ENCODE peak calls at places on chromosomes 5 and 9, in six cellular contexts. One of them, this sample, is unnamed.

GRCh38 chr9:108704156-108704852 is 151.5 kb downstream of the ACTL7B start:
- DNase-seq in A673: no peak
- DNase-seq in A549: no peak
- DNase-seq in psoas muscle: no peak
- DNase-seq in osteocyte: no peak
- DNase-seq in dorsolateral prefrontal cortex: no peak
- DNase-seq in this sample: no peak

GRCh38 chr5:16074358-16074757 is 105.2 kb downstream of the MARCHF11 start:
- DNase-seq in A673: no peak
- DNase-seq in A549: no peak
- DNase-seq in psoas muscle: no peak
- DNase-seq in osteocyte: no peak
- DNase-seq in dorsolateral prefrontal cortex: no peak
- DNase-seq in this sample: no peak

GRCh38 chr9:116656535-116656934 is 30.6 kb upstream of the TRIM32 start:
- DNase-seq in A673: no peak
- DNase-seq in A549: no peak
- DNase-seq in psoas muscle: no peak
- DNase-seq in osteocyte: no peak
- DNase-seq in dorsolateral prefrontal cortex: no peak
- DNase-seq in this sample: no peak

GRCh38 chr5:176508603-176509002 is 28.6 kb downstream of the RNF44 start:
- DNase-seq in A673: no peak
- DNase-seq in A549: no peak
- DNase-seq in psoas muscle: no peak
- DNase-seq in osteocyte: no peak
- DNase-seq in dorsolateral prefrontal cortex: no peak
- DNase-seq in this sample: no peak

GRCh38 chr9:5633243-5633642 is 4.3 kb downstream of the RIC1 start:
- DNase-seq in A673: peak; percentile 14
- DNase-seq in A549: peak; percentile 67
- DNase-seq in psoas muscle: no peak
- DNase-seq in osteocyte: no peak
- DNase-seq in dorsolateral prefrontal cortex: no peak
- DNase-seq in this sample: no peak

GRCh38 chr5:2024986-2025721 is 142.4 kb upstream of the IRX4 start:
- DNase-seq in A673: no peak
- DNase-seq in A549: no peak
- DNase-seq in psoas muscle: no peak
- DNase-seq in osteocyte: no peak
- DNase-seq in dorsolateral prefrontal cortex: no peak
- DNase-seq in this sample: no peak

GRCh38 chr9:133273098-133273497 is 1.9 kb downstream of the ABO start:
- DNase-seq in A673: no peak
- DNase-seq in A549: no peak
- DNase-seq in psoas muscle: no peak
- DNase-seq in osteocyte: peak; percentile 70
- DNase-seq in dorsolateral prefrontal cortex: no peak
- DNase-seq in this sample: no peak

GRCh38 chr5:139149477-139150199 is 48.5 kb downstream of the SIL1 start:
- DNase-seq in A673: no peak
- DNase-seq in A549: no peak
- DNase-seq in psoas muscle: no peak
- DNase-seq in osteocyte: no peak
- DNase-seq in dorsolateral prefrontal cortex: no peak
- DNase-seq in this sample: no peak

GRCh38 chr5:178690208-178690607 is 40.3 kb downstream of the ZNF354A start:
- DNase-seq in A673: no peak
- DNase-seq in A549: no peak
- DNase-seq in psoas muscle: no peak
- DNase-seq in osteocyte: no peak
- DNase-seq in dorsolateral prefrontal cortex: no peak
- DNase-seq in this sample: no peak

GRCh38 chr9:72280913-72281500 is 84.0 kb downstream of the ZFAND5 start:
- DNase-seq in A673: peak; percentile 72
- DNase-seq in A549: peak; percentile 77
- DNase-seq in psoas muscle: peak; percentile 81
- DNase-seq in osteocyte: peak; percentile 86
- DNase-seq in dorsolateral prefrontal cortex: peak; percentile 81
- DNase-seq in this sample: peak; percentile 27

GRCh38 chr9:124411514-124412227 is 3.6 kb downstream of the PSMB7 start:
- DNase-seq in A673: no peak
- DNase-seq in A549: no peak
- DNase-seq in psoas muscle: no peak
- DNase-seq in osteocyte: no peak
- DNase-seq in dorsolateral prefrontal cortex: no peak
- DNase-seq in this sample: no peak

GRCh38 chr5:133233616-133234015 is 181.8 kb downstream of the HSPA4 start:
- DNase-seq in A673: no peak
- DNase-seq in A549: no peak
- DNase-seq in psoas muscle: no peak
- DNase-seq in osteocyte: no peak
- DNase-seq in dorsolateral prefrontal cortex: no peak
- DNase-seq in this sample: no peak

GRCh38 chr5:33892419-33893151 is 795 bp upstream of the ADAMTS12 start:
- DNase-seq in A673: no peak
- DNase-seq in A549: peak; percentile 53
- DNase-seq in psoas muscle: peak; percentile 50
- DNase-seq in osteocyte: no peak
- DNase-seq in dorsolateral prefrontal cortex: no peak
- DNase-seq in this sample: no peak

GRCh38 chr9:37325778-37326177 is 96.7 kb upstream of the GRHPR start:
- DNase-seq in A673: peak; percentile 61
- DNase-seq in A549: no peak
- DNase-seq in psoas muscle: no peak
- DNase-seq in osteocyte: no peak
- DNase-seq in dorsolateral prefrontal cortex: no peak
- DNase-seq in this sample: no peak

GRCh38 chr9:135898634-135899407 is 8.5 kb downstream of the CAMSAP1 start:
- DNase-seq in A673: peak; percentile 69
- DNase-seq in A549: no peak
- DNase-seq in psoas muscle: no peak
- DNase-seq in osteocyte: no peak
- DNase-seq in dorsolateral prefrontal cortex: no peak
- DNase-seq in this sample: no peak

GRCh38 chr5:136308396-136308795 is 56.9 kb downstream of the TRPC7 start:
- DNase-seq in A673: no peak
- DNase-seq in A549: peak; percentile 19
- DNase-seq in psoas muscle: no peak
- DNase-seq in osteocyte: no peak
- DNase-seq in dorsolateral prefrontal cortex: no peak
- DNase-seq in this sample: no peak
- TF ChIP-seq CTCF in A673: no peak
- TF ChIP-seq CTCF in A549: no peak
- TF ChIP-seq CTCF in psoas muscle: no peak
- TF ChIP-seq CTCF in osteocyte: no peak
- TF ChIP-seq CTCF in dorsolateral prefrontal cortex: no peak
- TF ChIP-seq CTCF in this sample: no peak

GRCh38 chr9:92242115-92242778 is 51.2 kb downstream of the IARS1 start:
- DNase-seq in A673: no peak
- DNase-seq in A549: peak; percentile 28
- DNase-seq in psoas muscle: no peak
- DNase-seq in osteocyte: no peak
- DNase-seq in dorsolateral prefrontal cortex: no peak
- DNase-seq in this sample: no peak
- TF ChIP-seq CTCF in A673: peak; percentile 32
- TF ChIP-seq CTCF in A549: peak; percentile 48
- TF ChIP-seq CTCF in psoas muscle: no peak
- TF ChIP-seq CTCF in osteocyte: peak; percentile 76
- TF ChIP-seq CTCF in dorsolateral prefrontal cortex: no peak
- TF ChIP-seq CTCF in this sample: no peak

DNA sequence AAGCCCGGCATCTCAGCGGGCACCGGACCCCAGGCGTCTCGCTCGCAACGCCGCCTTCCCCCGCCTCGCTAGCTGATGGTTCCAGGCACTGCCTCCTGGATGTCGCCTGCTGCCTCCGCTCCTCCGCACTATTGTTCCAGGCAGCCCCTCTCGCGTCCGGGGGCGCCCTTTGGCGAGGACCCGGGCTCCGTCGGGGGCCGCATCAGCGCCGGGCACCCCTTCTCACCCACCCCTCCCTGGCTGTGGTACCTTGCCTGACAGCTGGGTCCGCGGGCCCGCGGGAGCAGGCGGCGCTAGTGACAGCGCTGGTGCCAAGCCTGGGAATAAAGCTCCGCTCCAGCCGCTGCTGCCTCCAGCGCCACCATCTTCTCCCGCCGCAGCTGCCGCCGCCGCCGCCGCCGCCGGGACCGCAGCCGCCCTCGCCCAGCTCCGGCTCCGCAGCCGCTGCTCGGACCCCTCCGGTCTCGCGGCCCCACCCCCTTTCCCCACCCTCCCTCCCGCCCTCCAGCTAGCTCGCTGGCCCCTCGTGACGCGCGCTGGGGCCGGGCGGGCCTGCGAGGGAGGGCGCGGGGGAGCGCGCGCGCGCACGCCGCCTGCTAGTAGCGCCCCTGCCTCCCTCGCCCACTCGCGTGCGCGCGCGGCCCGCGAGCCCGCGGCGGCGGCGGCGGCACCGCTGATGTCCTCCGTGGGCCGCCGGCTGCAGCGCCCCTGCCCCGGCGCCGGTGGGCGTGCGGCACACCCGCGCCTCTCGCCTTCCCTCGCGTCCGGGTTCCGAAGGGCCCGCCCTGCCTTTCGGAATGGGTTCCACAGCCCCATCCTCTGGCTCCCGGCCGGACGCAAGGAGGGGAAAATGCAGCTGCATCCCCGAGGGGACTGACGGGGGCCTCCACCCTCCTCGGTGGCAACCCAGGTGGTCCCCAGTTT is at the start of gene APBA1:
- DNase-seq in A673: peak; percentile 56
- DNase-seq in A549: peak; percentile 23
- DNase-seq in psoas muscle: peak; percentile 77
- DNase-seq in osteocyte: peak; percentile 86
- DNase-seq in dorsolateral prefrontal cortex: peak; percentile 79
- DNase-seq in this sample: peak; percentile 19
- TF ChIP-seq CTCF in A673: peak; percentile 12
- TF ChIP-seq CTCF in A549: no peak
- TF ChIP-seq CTCF in psoas muscle: no peak
- TF ChIP-seq CTCF in osteocyte: peak; percentile 16
- TF ChIP-seq CTCF in dorsolateral prefrontal cortex: no peak
- TF ChIP-seq CTCF in this sample: no peak

GRCh38 chr5:66498791-66499207 is 97.4 kb upstream of the MAST4 start:
- DNase-seq in A673: peak; percentile 2
- DNase-seq in A549: peak; percentile 11
- DNase-seq in psoas muscle: no peak
- DNase-seq in osteocyte: no peak
- DNase-seq in dorsolateral prefrontal cortex: no peak
- DNase-seq in this sample: no peak
- TF ChIP-seq CTCF in A673: peak; percentile 27
- TF ChIP-seq CTCF in A549: no peak
- TF ChIP-seq CTCF in psoas muscle: no peak
- TF ChIP-seq CTCF in osteocyte: peak; percentile 17
- TF ChIP-seq CTCF in dorsolateral prefrontal cortex: no peak
- TF ChIP-seq CTCF in this sample: no peak

GRCh38 chr5:75325242-75325641 is 11.8 kb upstream of the HMGCR start:
- DNase-seq in A673: no peak
- DNase-seq in A549: no peak
- DNase-seq in psoas muscle: no peak
- DNase-seq in osteocyte: no peak
- DNase-seq in dorsolateral prefrontal cortex: no peak
- DNase-seq in this sample: no peak
- TF ChIP-seq CTCF in A673: no peak
- TF ChIP-seq CTCF in A549: no peak
- TF ChIP-seq CTCF in psoas muscle: no peak
- TF ChIP-seq CTCF in osteocyte: no peak
- TF ChIP-seq CTCF in dorsolateral prefrontal cortex: no peak
- TF ChIP-seq CTCF in this sample: no peak

DNA sequence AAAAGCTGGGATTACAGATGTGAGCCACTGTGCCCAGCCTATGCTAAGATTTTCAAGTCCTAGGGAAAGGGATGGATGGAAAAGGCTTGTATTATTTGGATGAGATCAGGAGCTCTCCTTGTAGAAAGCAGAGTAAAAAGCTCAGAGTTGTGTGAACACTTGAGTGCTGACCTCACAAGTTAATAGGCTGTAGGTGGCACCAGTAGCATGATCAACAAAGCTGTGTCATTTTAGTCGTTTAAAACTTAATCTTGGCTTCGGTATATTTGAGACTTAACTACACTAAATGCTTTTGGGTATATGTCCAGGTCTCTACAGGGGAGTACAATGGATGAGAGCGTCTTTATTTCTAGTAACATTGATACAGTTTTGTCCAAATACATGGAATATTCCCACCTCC is 264.2 kb downstream of the TMEM38B start:
- DNase-seq in A673: no peak
- DNase-seq in A549: no peak
- DNase-seq in psoas muscle: no peak
- DNase-seq in osteocyte: no peak
- DNase-seq in dorsolateral prefrontal cortex: no peak
- DNase-seq in this sample: no peak
- TF ChIP-seq CTCF in A673: no peak
- TF ChIP-seq CTCF in A549: no peak
- TF ChIP-seq CTCF in psoas muscle: no peak
- TF ChIP-seq CTCF in osteocyte: no peak
- TF ChIP-seq CTCF in dorsolateral prefrontal cortex: no peak
- TF ChIP-seq CTCF in this sample: no peak

GRCh38 chr9:78003730-78004129 is 27.9 kb downstream of the GNAQ start:
- DNase-seq in A673: no peak
- DNase-seq in A549: no peak
- DNase-seq in psoas muscle: no peak
- DNase-seq in osteocyte: no peak
- DNase-seq in dorsolateral prefrontal cortex: no peak
- DNase-seq in this sample: no peak

GRCh38 chr9:78005231-78006002 is 26.2 kb downstream of the GNAQ start:
- DNase-seq in A673: no peak
- DNase-seq in A549: no peak
- DNase-seq in psoas muscle: no peak
- DNase-seq in osteocyte: no peak
- DNase-seq in dorsolateral prefrontal cortex: no peak
- DNase-seq in this sample: no peak

GRCh38 chr9:78001946-78002731 is 29.5 kb downstream of the GNAQ start:
- DNase-seq in A673: no peak
- DNase-seq in A549: no peak
- DNase-seq in psoas muscle: no peak
- DNase-seq in osteocyte: no peak
- DNase-seq in dorsolateral prefrontal cortex: no peak
- DNase-seq in this sample: no peak

GRCh38 chr9:78006734-78007133 is 24.9 kb downstream of the GNAQ start:
- DNase-seq in A673: no peak
- DNase-seq in A549: no peak
- DNase-seq in psoas muscle: no peak
- DNase-seq in osteocyte: no peak
- DNase-seq in dorsolateral prefrontal cortex: no peak
- DNase-seq in this sample: no peak

GRCh38 chr9:78004478-78005229 is 27.0 kb downstream of the GNAQ start:
- DNase-seq in A673: no peak
- DNase-seq in A549: peak; percentile 61
- DNase-seq in psoas muscle: no peak
- DNase-seq in osteocyte: no peak
- DNase-seq in dorsolateral prefrontal cortex: no peak
- DNase-seq in this sample: no peak
- TF ChIP-seq CTCF in A673: peak; percentile 58
- TF ChIP-seq CTCF in A549: peak; percentile 46
- TF ChIP-seq CTCF in psoas muscle: peak; percentile 17
- TF ChIP-seq CTCF in osteocyte: peak; percentile 32
- TF ChIP-seq CTCF in dorsolateral prefrontal cortex: no peak
- TF ChIP-seq CTCF in this sample: no peak

GRCh38 chr9:86322973-86323644 is 31.1 kb downstream of the TUT7 start:
- DNase-seq in A673: no peak
- DNase-seq in A549: no peak
- DNase-seq in psoas muscle: no peak
- DNase-seq in osteocyte: no peak
- DNase-seq in dorsolateral prefrontal cortex: no peak
- DNase-seq in this sample: no peak
- TF ChIP-seq CTCF in A673: no peak
- TF ChIP-seq CTCF in A549: no peak
- TF ChIP-seq CTCF in psoas muscle: no peak
- TF ChIP-seq CTCF in osteocyte: no peak
- TF ChIP-seq CTCF in dorsolateral prefrontal cortex: no peak
- TF ChIP-seq CTCF in this sample: no peak